ENCODE peak calls at places on chromosomes 12 and 14, in five cellular contexts. U is lower lobe of right lung, B is hippocampal formation, C is AG04450, T is adipocyte. H is an unnamed sample.
A peak's percentile ranks its signal among the peaks of the same experiment; 100 is the strongest.

GRCh38 chr14:31990959-31991541 is 86.1 kb upstream of the ARHGAP5 start:
- DNase-seq in U (no peak), B (peak; percentile 38), C (no peak), T (no peak), H (peak; percentile 70)

GRCh38 chr12:105539735-105540134 is 209.2 kb downstream of the C12orf75 start:
- DNase-seq in U (no peak), B (no peak), C (no peak), T (no peak), H (no peak)

GRCh38 chr14:101979666-101980065 is 15.3 kb downstream of the DYNC1H1 start:
- DNase-seq in U (no peak), B (no peak), C (no peak), T (no peak), H (no peak)

GRCh38 chr14:55127491-55127951 is 1.5 kb upstream of the LGALS3 start:
- DNase-seq in U (no peak), B (no peak), C (no peak), T (no peak), H (no peak)

GRCh38 chr12:108400481-108400880 is 61.4 kb upstream of the CMKLR1 start:
- DNase-seq in U (no peak), B (no peak), C (no peak), T (no peak), H (no peak)

GRCh38 chr12:100842156-100842555 is 47.6 kb downstream of the ANO4 start:
- DNase-seq in U (no peak), B (no peak), C (no peak), T (peak; percentile 18), H (peak; percentile 20)

GRCh38 chr12:49623142-49623899 is at the start of gene PRPF40B:
- DNase-seq in U (peak; percentile 91), B (peak; percentile 83), C (peak; percentile 30), T (peak; percentile 94), H (peak; percentile 83)

GRCh38 chr12:89162704-89163261 is 189.5 kb downstream of the DUSP6 start:
- DNase-seq in U (peak; percentile 70), B (peak; percentile 21), C (peak; percentile 94), T (peak; percentile 94), H (peak; percentile 89)

GRCh38 chr12:82554529-82554928 is 132.2 kb upstream of the TMTC2 start:
- DNase-seq in U (no peak), B (no peak), C (no peak), T (no peak), H (no peak)

GRCh38 chr14:59897757-59898383 is 22.1 kb upstream of the LRRC9 start:
- DNase-seq in U (no peak), B (peak; percentile 32), C (no peak), T (no peak), H (peak; percentile 75)

GRCh38 chr14:106686533-106686932 is 1160.2 kb downstream of the TMEM121 start:
- DNase-seq in U (no peak), B (no peak), C (no peak), T (no peak), H (no peak)

GRCh38 chr14:35386673-35387125 is 17.9 kb downstream of the NFKBIA start:
- DNase-seq in U (no peak), B (no peak), C (no peak), T (no peak), H (no peak)

GRCh38 chr14:68807148-68807600 is 14.3 kb upstream of the ZFP36L1 start:
- DNase-seq in U (peak; percentile 57), B (peak; percentile 28), C (peak; percentile 95), T (peak; percentile 87), H (peak; percentile 73)

H was measured in pons.